ENCODE peak calls at places on chromosomes 1 and 21, in four cellular contexts. M is HCT116, J is Peyer's patch, S is left ventricle myocardium inferior. Y is an unnamed sample.
A peak's percentile ranks its signal among the peaks of the same experiment; 100 is the strongest.

GRCh38 chr1:103960045-103960444 is 210.3 kb downstream of the AMY1C start:
- DNase-seq in M (no peak), J (no peak), S (no peak), Y (no peak)

GRCh38 chr21:14533555-14534400 is 12.3 kb downstream of the SAMSN1 start:
- DNase-seq in M (peak; percentile 67), J (no peak), S (no peak), Y (peak; percentile 88)

GRCh38 chr1:14118691-14119485 is 418.9 kb downstream of the PRDM2 start:
- DNase-seq in J (no peak), S (no peak), M (no peak), Y (no peak)

GRCh38 chr1:16082283-16083038 is 9.0 kb upstream of the FAM131C start:
- DNase-seq in J (peak; percentile 87), S (peak; percentile 69), M (no peak), Y (peak; percentile 51)

GRCh38 chr1:172809751-172810150 is 150.8 kb downstream of the FASLG start:
- DNase-seq in S (no peak), M (no peak), J (no peak), Y (no peak)

GRCh38 chr1:163912491-163912890 is 590.7 kb downstream of the NUF2 start:
- DNase-seq in J (no peak), S (no peak), M (no peak), Y (no peak)

GRCh38 chr1:85274969-85275453 is 1.4 kb downstream of the BCL10 start:
- DNase-seq in J (no peak), S (no peak), M (no peak), Y (peak; percentile 51)

GRCh38 chr1:175232335-175232734 is 39.8 kb upstream of the KIAA0040 start:
- DNase-seq in M (no peak), J (no peak), S (no peak), Y (no peak)

GRCh38 chr1:7334475-7335035 is 436.5 kb upstream of the VAMP3 start:
- DNase-seq in M (no peak), S (no peak), J (peak; percentile 49), Y (peak; percentile 95)

GRCh38 chr1:11967028-11967547 is 13.2 kb upstream of the MFN2 start:
- DNase-seq in S (no peak), J (peak; percentile 77), M (peak; percentile 54), Y (peak; percentile 49)

GRCh38 chr1:52947490-52947889 is 20.4 kb downstream of the SCP2 start:
- DNase-seq in J (no peak), M (no peak), S (no peak), Y (no peak)

GRCh38 chr1:39141925-39142324 is 62.6 kb upstream of the MACF1 start:
- DNase-seq in M (no peak), S (no peak), J (no peak), Y (no peak)

GRCh38 chr1:189432761-189433160 is 1044.9 kb downstream of the BRINP3 start:
- DNase-seq in M (no peak), S (no peak), J (no peak), Y (no peak)

GRCh38 chr1:15455522-15455921 is 1.0 kb upstream of the CELA2A start:
- DNase-seq in J (no peak), S (no peak), M (no peak), Y (no peak)

GRCh38 chr1:182351790-182352364 is 39.7 kb downstream of the GLUL start:
- DNase-seq in S (no peak), M (no peak), J (no peak), Y (no peak)

GRCh38 chr1:182355718-182356098 is 35.9 kb downstream of the GLUL start:
- DNase-seq in M (no peak), S (no peak), J (no peak), Y (no peak)

GRCh38 chr1:182348916-182349747 is 42.5 kb downstream of the GLUL start:
- DNase-seq in M (no peak), J (no peak), S (peak; percentile 40), Y (no peak)

GRCh38 chr1:182347019-182347418 is 44.6 kb downstream of the GLUL start:
- DNase-seq in M (no peak), J (no peak), S (no peak), Y (no peak)

GRCh38 chr1:182350839-182351238 is 40.8 kb downstream of the GLUL start:
- DNase-seq in J (peak; percentile 53), M (no peak), S (no peak), Y (no peak)
- H3K27ac ChIP-seq in J (no peak overlapping the region), M (no peak overlapping the region), S (peak overlapping the region; percentile 21), Y (no peak overlapping the region)

GRCh38 chr21:45109831-45110492 is 35.6 kb downstream of the ADARB1 start:
- DNase-seq in S (no peak), M (no peak), J (peak; percentile 85), Y (no peak)

GRCh38 chr21:45108808-45109800 is 34.7 kb downstream of the ADARB1 start:
- DNase-seq in M (no peak), S (no peak), J (no peak), Y (no peak)

GRCh38 chr21:45105906-45106485 is 31.6 kb downstream of the ADARB1 start:
- DNase-seq in M (no peak), J (no peak), S (no peak), Y (no peak)

GRCh38 chr21:45110873-45111624 is 36.7 kb downstream of the ADARB1 start:
- DNase-seq in M (no peak), S (no peak), J (no peak), Y (no peak)

DNA sequence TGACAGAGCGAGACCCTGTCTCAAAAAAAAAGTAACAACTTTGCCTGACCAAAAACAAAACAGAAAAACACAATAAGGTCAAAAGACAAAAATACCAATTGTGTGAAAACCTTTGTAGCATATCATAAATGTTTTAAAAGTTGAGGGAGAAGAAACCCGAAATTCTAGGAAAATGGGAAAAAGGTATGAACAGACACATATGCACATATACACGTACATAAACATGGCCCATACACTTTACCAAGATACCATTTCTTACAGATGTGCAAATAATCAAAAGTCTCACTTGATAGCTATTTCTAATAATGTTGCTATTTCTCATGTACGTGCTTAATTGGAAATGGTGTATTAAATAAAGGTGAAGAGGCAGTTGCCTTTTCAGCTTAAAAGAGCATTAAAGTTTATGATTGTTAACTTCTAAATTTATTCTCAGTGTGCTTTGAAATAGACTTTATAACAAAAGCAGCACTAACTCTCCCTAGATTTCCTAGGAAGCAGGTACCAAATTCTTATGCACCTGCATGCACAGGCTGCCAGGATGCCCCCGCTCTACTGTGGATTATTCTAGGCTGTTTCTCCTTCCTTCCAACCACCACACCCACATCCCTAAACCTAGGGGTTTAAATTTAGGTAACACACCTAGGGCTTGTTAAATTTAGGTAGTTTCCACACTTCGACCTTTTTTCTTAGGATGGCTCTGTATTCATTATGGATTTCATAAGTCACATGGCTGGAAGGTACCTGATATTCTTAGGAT is 33.8 kb downstream of the ADARB1 start:
- DNase-seq in M (no peak), S (no peak), J (no peak), Y (no peak)
- H3K4me1 ChIP-seq in M (peaks cover 9% of the 10 kb centered on the region), S (peaks cover 87% of the 10 kb centered on the region), J (peaks cover 19% of the 10 kb centered on the region), Y (peaks cover 14% of the 10 kb centered on the region)

GRCh38 chr1:234827656-234828055 is 217.7 kb upstream of the IRF2BP2 start:
- DNase-seq in S (no peak), J (no peak), M (no peak), Y (no peak)
- TF ChIP-seq CTCF in S (no peak), J (no peak), M (no peak), Y (no peak)

DNA sequence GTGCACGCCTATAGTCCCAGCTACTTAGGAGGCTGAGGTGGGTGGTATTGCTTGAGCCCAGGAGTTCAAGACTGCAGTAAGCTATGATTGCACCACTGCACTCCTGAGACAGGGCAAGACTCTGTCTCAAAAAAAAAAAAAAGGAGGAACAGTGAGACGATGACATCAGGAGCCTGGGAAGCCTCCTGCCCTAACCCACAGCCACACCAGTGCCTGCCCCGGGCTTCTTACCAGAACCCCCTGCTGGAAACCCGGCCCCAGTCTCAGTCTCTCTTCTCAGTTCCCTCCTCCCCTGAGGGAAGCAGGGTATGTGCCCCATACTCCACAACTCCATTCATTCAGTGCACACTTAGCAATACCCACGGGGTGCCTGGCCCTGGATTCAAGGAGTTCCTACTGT is 9.1 kb downstream of the COL8A2 start:
- DNase-seq in M (no peak), J (no peak), S (no peak), Y (peak; percentile 42)
- H3K27ac ChIP-seq in M (no peak overlapping the region), J (no peak overlapping the region), S (no peak overlapping the region), Y (no peak overlapping the region)

DNA sequence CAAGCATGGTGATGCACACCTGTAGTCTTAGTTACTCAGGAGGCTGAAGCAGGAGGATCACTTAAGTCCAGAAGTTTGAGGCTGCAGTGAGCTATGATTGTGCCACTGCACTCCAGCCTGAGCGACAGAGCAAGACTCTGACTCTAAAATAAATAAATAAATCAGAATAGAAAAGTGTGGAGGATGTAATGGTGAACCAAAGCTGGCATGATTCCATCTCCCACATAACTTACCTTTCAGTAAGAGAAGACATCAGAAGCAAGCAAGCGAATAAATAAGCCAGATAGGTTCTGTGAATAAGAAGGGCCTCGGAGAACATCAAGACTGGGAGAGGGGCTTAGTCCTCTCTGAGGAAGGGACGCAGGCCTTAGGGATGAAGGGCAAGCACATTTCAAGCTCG is 59.5 kb downstream of the TOMM20 start:
- DNase-seq in M (no peak), S (no peak), J (no peak), Y (no peak)
- H3K4me1 ChIP-seq in M (peaks cover 51% of the 10 kb centered on the region), S (peaks cover 64% of the 10 kb centered on the region), J (peaks cover 44% of the 10 kb centered on the region), Y (peaks cover 39% of the 10 kb centered on the region)

GRCh38 chr1:24744911-24745710 is at the start of gene CLIC4:
- DNase-seq in S (peak; percentile 100), J (peak; percentile 100), M (peak; percentile 94), Y (peak; percentile 98)
- TF ChIP-seq CTCF in S (peak; percentile 55), J (no peak), M (no peak), Y (peak; percentile 77)

GRCh38 chr1:226697608-226698544 is 41.2 kb downstream of the ITPKB start:
- DNase-seq in M (no peak), J (no peak), S (no peak), Y (no peak)
- H3K27ac ChIP-seq in M (no peak overlapping the region), J (peak overlapping the region; percentile 62), S (peak overlapping the region; percentile 58), Y (peak overlapping the region; percentile 23)

Y was measured in foreskin keratinocyte.